ENCODE peak calls at places on chromosomes 12 and 14, in four cellular contexts. X, C, S and Z are unnamed samples.

GRCh38 chr12:130391186-130391585 is 53.5 kb downstream of the PIWIL1 start:
- DNase-seq in C (no peak), X (no peak), S (no peak), Z (no peak)

GRCh38 chr12:8914716-8915526 is 612 bp downstream of the PHC1 start:
- DNase-seq in X (no peak), C (peak; percentile 83), S (peak; percentile 44), Z (peak; percentile 70)

GRCh38 chr12:106113446-106114083 is 25.2 kb downstream of the NUAK1 start:
- DNase-seq in S (no peak), X (no peak), C (no peak), Z (no peak)

GRCh38 chr12:132393991-132394949 is 64.9 kb upstream of the GALNT9 start:
- DNase-seq in C (no peak), X (no peak), S (no peak), Z (no peak)

GRCh38 chr12:93798279-93798678 is 121.1 kb downstream of the CRADD start:
- DNase-seq in X (no peak), C (no peak), S (no peak), Z (no peak)

GRCh38 chr14:92668266-92668973 is 80.0 kb downstream of the LGMN start:
- DNase-seq in X (no peak), S (no peak), C (no peak), Z (no peak)

GRCh38 chr12:3644103-3644502 is 108.8 kb downstream of the CRACR2A start:
- DNase-seq in S (no peak), X (no peak), C (no peak), Z (no peak)

GRCh38 chr12:74689071-74689655 is 151.5 kb downstream of the ATXN7L3B start:
- DNase-seq in X (no peak), S (peak; percentile 4), C (no peak), Z (peak; percentile 73)

GRCh38 chr12:75564398-75564797 is 53.0 kb upstream of the KRR1 start:
- DNase-seq in X (no peak), C (no peak), S (no peak), Z (no peak)

GRCh38 chr14:24613241-24613640 is 3.8 kb upstream of the GZMH start:
- DNase-seq in S (no peak), X (no peak), C (no peak), Z (no peak)

GRCh38 chr14:74019408-74019714 is 212 bp downstream of the BBOF1 start:
- DNase-seq in S (no peak), X (no peak), C (no peak), Z (no peak)

GRCh38 chr12:110813298-110813697 is 33.5 kb upstream of the CCDC63 start:
- DNase-seq in C (peak; percentile 50), X (no peak), S (no peak), Z (no peak)

GRCh38 chr14:51490205-51490604 is 161.5 kb upstream of the FRMD6 start:
- DNase-seq in S (no peak), X (no peak), C (no peak), Z (no peak)

GRCh38 chr14:57085801-57086200 is 182.9 kb downstream of the EXOC5 start:
- DNase-seq in S (no peak), C (no peak), X (no peak), Z (no peak)

GRCh38 chr12:101954681-101955080 is 77.3 kb downstream of the DRAM1 start:
- DNase-seq in C (no peak), X (no peak), S (no peak), Z (peak; percentile 70)

GRCh38 chr14:105979446-105979845 is 453.1 kb downstream of the TMEM121 start:
- DNase-seq in C (no peak), X (no peak), S (no peak), Z (no peak)

GRCh38 chr12:49051777-49052438 is 8.7 kb downstream of the KMT2D start:
- DNase-seq in C (peak; percentile 29), X (no peak), S (no peak), Z (no peak)

GRCh38 chr12:75694891-75695290 is 183.5 kb upstream of the KRR1 start:
- DNase-seq in C (no peak), X (no peak), S (no peak), Z (no peak)

GRCh38 chr14:31935406-31935805 is 141.7 kb upstream of the ARHGAP5 start:
- DNase-seq in C (no peak), S (no peak), X (no peak), Z (no peak)

GRCh38 chr12:4148418-4149056 is 125.0 kb upstream of the CCND2 start:
- DNase-seq in X (no peak), S (no peak), C (no peak), Z (peak; percentile 25)

GRCh38 chr14:72855913-72856312 is 38.0 kb downstream of the DPF3 start:
- DNase-seq in S (no peak), X (no peak), C (no peak), Z (no peak)

GRCh38 chr12:67827820-67828383 is 161.3 kb upstream of the IFNG-AS1 start:
- DNase-seq in X (no peak), C (no peak), S (no peak), Z (peak; percentile 70)

GRCh38 chr14:33717866-33718265 is 233.0 kb downstream of the EGLN3 start:
- DNase-seq in S (no peak), X (no peak), C (no peak), Z (peak; percentile 30)

GRCh38 chr14:40216976-40217375 is 784.7 kb upstream of the FBXO33 start:
- DNase-seq in C (no peak), S (no peak), X (no peak), Z (no peak)

GRCh38 chr12:67222302-67222701 is 46.9 kb upstream of the CAND1 start:
- DNase-seq in S (no peak), C (no peak), X (no peak), Z (peak; percentile 13)

GRCh38 chr14:38210587-38211257 is 3.0 kb downstream of the SSTR1 start:
- DNase-seq in C (no peak), X (no peak), S (peak; percentile 18), Z (no peak)

GRCh38 chr14:50060871-50061663 is 55.3 kb downstream of the VCPKMT start:
- DNase-seq in X (no peak), S (no peak), C (no peak), Z (peak; percentile 76)

GRCh38 chr14:52711666-52712065 is 4.7 kb downstream of the PSMC6 start:
- DNase-seq in C (no peak), S (no peak), X (no peak), Z (no peak)

GRCh38 chr12:19239616-19240234 is 110.2 kb downstream of the PLEKHA5 start:
- DNase-seq in S (no peak), C (no peak), X (no peak), Z (no peak)

GRCh38 chr12:107385518-107385917 is 292.2 kb upstream of the CRY1 start:
- DNase-seq in C (no peak), S (no peak), X (no peak), Z (no peak)

GRCh38 chr12:121131941-121132341 is 735 bp upstream of the P2RX7 start:
- DNase-seq in C (no peak), S (no peak), X (no peak), Z (peak; percentile 93)

DNA sequence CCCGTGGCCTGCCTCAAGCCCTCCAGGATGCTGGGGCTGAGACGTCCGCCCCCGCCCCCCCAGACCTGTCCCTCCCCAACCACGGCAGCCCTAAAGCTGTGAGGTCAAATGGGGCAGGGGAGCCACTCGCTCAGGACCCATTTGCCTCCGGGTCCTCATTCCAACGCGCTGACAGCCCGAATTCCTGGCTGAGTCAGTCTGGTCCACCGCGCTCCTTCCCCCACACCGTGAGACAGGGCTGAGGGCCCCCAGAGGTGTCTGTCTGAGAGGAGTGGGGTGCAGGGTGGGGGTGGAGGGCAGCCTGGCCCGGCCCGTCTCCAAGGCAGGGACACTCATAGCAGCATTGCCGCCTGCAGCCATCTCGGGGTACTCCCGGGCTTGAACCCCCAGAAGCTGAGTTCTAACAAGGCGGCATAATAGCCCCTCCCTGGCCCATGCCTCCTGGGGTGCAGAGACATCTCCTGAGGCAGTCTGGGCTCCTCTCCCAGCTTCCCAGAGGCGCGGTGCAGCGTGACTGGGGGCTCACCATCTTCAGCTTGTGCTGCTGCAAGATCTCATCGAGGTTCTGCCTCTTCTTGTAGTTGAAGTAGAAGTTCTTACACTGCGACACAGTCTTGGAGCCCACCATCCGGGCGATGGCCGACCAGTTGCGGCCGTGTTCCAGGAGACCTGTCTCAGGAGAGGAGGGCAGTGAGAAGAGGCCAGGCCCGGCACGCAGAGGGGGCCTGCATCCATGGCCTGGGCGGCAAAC is 90.5 kb downstream of the RFLNA start:
- DNase-seq in S (no peak), C (no peak), X (no peak), Z (peak; percentile 81)
- H4K8ac ChIP-seq in S (no peak overlapping the region), C (no peak overlapping the region), X (no peak overlapping the region), Z (peak overlapping the region; percentile 84)

GRCh38 chr12:103857164-103857563 is 16.1 kb upstream of the NT5DC3 start:
- DNase-seq in S (no peak), C (no peak), X (no peak), Z (no peak)

GRCh38 chr12:103855036-103855712 is 14.1 kb upstream of the NT5DC3 start:
- DNase-seq in S (no peak), X (no peak), C (no peak), Z (no peak)

GRCh38 chr12:103858335-103858734 is 17.3 kb upstream of the NT5DC3 start:
- DNase-seq in S (no peak), C (no peak), X (no peak), Z (no peak)

GRCh38 chr12:103855896-103856657 is 15.0 kb upstream of the NT5DC3 start:
- DNase-seq in S (no peak), C (no peak), X (no peak), Z (peak; percentile 44)

DNA sequence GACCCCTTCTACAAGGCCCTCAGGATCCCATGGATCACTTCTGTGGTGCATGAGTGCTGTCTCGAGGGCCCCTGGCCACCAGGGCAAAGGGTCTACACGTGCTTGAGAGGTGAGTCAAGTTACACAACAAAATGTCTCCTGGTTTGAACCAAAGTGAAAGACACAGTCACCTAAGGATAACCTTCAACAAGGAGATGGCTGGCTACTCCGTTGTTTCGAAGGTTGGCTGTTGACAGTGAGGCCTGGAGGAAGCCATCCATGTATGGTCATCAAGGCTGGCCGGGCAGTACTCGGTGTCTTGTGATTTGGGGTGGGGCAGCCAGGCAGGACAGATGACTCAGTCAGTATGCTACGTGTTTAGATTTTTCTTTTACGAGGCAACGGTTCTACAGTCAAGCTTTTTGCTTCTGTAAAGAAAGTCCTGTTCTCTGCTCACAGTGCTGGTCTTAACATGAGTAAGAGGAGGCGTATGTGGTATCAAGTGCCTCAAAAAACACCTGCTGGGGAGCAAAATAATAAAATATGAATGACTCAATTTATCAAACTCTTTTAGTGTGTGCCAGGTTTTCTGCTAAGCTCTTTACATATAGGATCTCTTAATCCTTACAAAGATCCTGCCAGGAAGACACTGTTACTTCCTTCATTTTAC is 18.0 kb upstream of the NT5DC3 start:
- DNase-seq in X (no peak), C (no peak), S (no peak), Z (peak; percentile 84)
- H2BK12ac ChIP-seq in X (no peak overlapping the region), C (no peak overlapping the region), S (no peak overlapping the region), Z (peak overlapping the region; percentile 91)

GRCh38 chr14:104179126-104179525 is 40.7 kb downstream of the KIF26A start:
- DNase-seq in X (no peak), S (no peak), C (no peak), Z (no peak)
- H4K8ac ChIP-seq in X (no peak overlapping the region), S (no peak overlapping the region), C (no peak overlapping the region), Z (no peak overlapping the region)

GRCh38 chr14:102588821-102589220 is 3.6 kb upstream of the RCOR1 start:
- DNase-seq in X (no peak), S (no peak), C (no peak), Z (no peak)

GRCh38 chr14:102581193-102581592 is 11.3 kb upstream of the RCOR1 start:
- DNase-seq in C (no peak), X (no peak), S (no peak), Z (peak; percentile 76)

GRCh38 chr14:102586420-102587119 is 5.9 kb upstream of the RCOR1 start:
- DNase-seq in X (no peak), C (no peak), S (no peak), Z (no peak)

GRCh38 chr14:102583726-102584125 is 8.7 kb upstream of the RCOR1 start:
- DNase-seq in X (no peak), C (no peak), S (no peak), Z (peak; percentile 88)

GRCh38 chr14:102584871-102585869 is 7.3 kb upstream of the RCOR1 start:
- DNase-seq in X (no peak), S (peak; percentile 70), C (peak; percentile 89), Z (peak; percentile 96)
- H2BK12ac ChIP-seq in X (peak overlapping the region; percentile 97), S (peak overlapping the region; percentile 79), C (no peak overlapping the region), Z (peak overlapping the region; percentile 95)